ENCODE peak calls at places on chromosomes 12 and 14, in six cellular contexts. U is upper lobe of left lung; I is A549; T is tibial artery; Q is small intestine; E is CD4-positive, alpha-beta memory T cell. W is an unnamed sample.
A peak's percentile ranks its signal among the peaks of the same experiment; 100 is the strongest.

GRCh38 chr12:4272014-4272975 is 1.3 kb upstream of the CCND2 start:
- DNase-seq in Q (peak; percentile 93), I (no peak), E (peak; percentile 97), U (peak; percentile 80), T (peak; percentile 78), W (no peak)

GRCh38 chr14:104348741-104349140 is 210.4 kb downstream of the KIF26A start:
- DNase-seq in T (no peak), E (no peak), U (no peak), I (no peak), Q (no peak), W (no peak)

GRCh38 chr14:31992051-31992450 is 85.1 kb upstream of the ARHGAP5 start:
- DNase-seq in E (no peak), I (no peak), Q (peak; percentile 72), T (no peak), U (no peak), W (no peak)

GRCh38 chr12:55847033-55847432 is 4.3 kb upstream of the MMP19 start:
- DNase-seq in Q (no peak), T (peak; percentile 42), U (peak; percentile 63), I (no peak), E (no peak), W (no peak)

GRCh38 chr12:31362759-31363415 is 36.9 kb upstream of the SINHCAF start:
- DNase-seq in I (no peak), E (no peak), T (no peak), Q (peak; percentile 66), U (peak; percentile 26), W (no peak)

GRCh38 chr12:132190012-132190755 is 45.9 kb downstream of the NOC4L start:
- DNase-seq in Q (no peak), E (no peak), T (no peak), U (no peak), I (peak; percentile 39), W (no peak)

GRCh38 chr14:79426103-79426755 is 785.1 kb downstream of the DIO2 start:
- DNase-seq in E (no peak), I (no peak), T (no peak), U (no peak), Q (peak; percentile 66), W (no peak)

GRCh38 chr14:63180017-63180416 is 24.2 kb upstream of the RHOJ start:
- DNase-seq in E (no peak), I (no peak), U (no peak), Q (no peak), T (no peak), W (no peak)

GRCh38 chr14:70350078-70350477 is 9.4 kb downstream of the COX16 start:
- DNase-seq in E (no peak), U (no peak), Q (no peak), T (no peak), I (no peak), W (peak; percentile 9)

GRCh38 chr14:104215706-104216334 is 77.4 kb downstream of the KIF26A start:
- DNase-seq in I (no peak), U (no peak), T (no peak), Q (no peak), E (no peak), W (no peak)

GRCh38 chr12:94879542-94879941 is 124.0 kb downstream of the NDUFA12 start:
- DNase-seq in Q (no peak), I (no peak), U (no peak), T (no peak), E (no peak), W (no peak)

GRCh38 chr14:41137741-41138140 is 468.9 kb upstream of the LRFN5 start:
- DNase-seq in T (no peak), U (no peak), I (no peak), Q (no peak), E (no peak), W (no peak)

GRCh38 chr12:123041811-123042655 is 61.6 kb downstream of the ARL6IP4 start:
- DNase-seq in I (no peak), E (no peak), T (no peak), U (no peak), Q (no peak), W (no peak)

GRCh38 chr12:121239335-121239678 is 29.4 kb downstream of the P2RX4 start:
- DNase-seq in E (no peak), U (peak; percentile 51), I (no peak), Q (no peak), T (no peak), W (no peak)

GRCh38 chr12:124769166-124769530 is 94.5 kb downstream of the SCARB1 start:
- DNase-seq in U (no peak), E (no peak), T (no peak), I (no peak), Q (no peak), W (no peak)

GRCh38 chr12:3170423-3171194 is 93.4 kb downstream of the TSPAN9 start:
- DNase-seq in T (no peak), E (no peak), Q (no peak), I (peak; percentile 84), U (no peak), W (no peak)

GRCh38 chr12:31589896-31590729 is 823 bp downstream of the DENND5B start:
- DNase-seq in T (peak; percentile 69), E (no peak), U (peak; percentile 43), Q (peak; percentile 91), I (peak; percentile 62), W (no peak)

GRCh38 chr14:104109731-104110361 is 24.3 kb downstream of the ASPG start:
- DNase-seq in T (no peak), E (no peak), I (no peak), U (no peak), Q (no peak), W (no peak)

GRCh38 chr12:91562476-91562875 is 379.9 kb upstream of the DCN start:
- DNase-seq in T (no peak), E (no peak), U (no peak), Q (peak; percentile 54), I (no peak), W (no peak)

GRCh38 chr12:25283006-25283405 is 32.3 kb upstream of the KRAS start:
- DNase-seq in E (no peak), Q (no peak), T (no peak), U (no peak), I (no peak), W (no peak)

GRCh38 chr12:115752151-115752550 is 525.3 kb downstream of the MED13L start:
- DNase-seq in E (no peak), I (no peak), Q (no peak), T (no peak), U (no peak), W (no peak)

GRCh38 chr12:94582591-94582990 is 67.8 kb downstream of the TMCC3 start:
- DNase-seq in I (no peak), T (no peak), Q (no peak), U (no peak), E (no peak), W (no peak)

GRCh38 chr12:42921741-42922511 is 332.4 kb upstream of the PRICKLE1 start:
- DNase-seq in T (no peak), E (no peak), I (no peak), U (no peak), Q (no peak), W (no peak)

GRCh38 chr12:121939190-121939589 is 20.8 kb downstream of the CFAP251 start:
- DNase-seq in T (no peak), E (no peak), I (no peak), U (no peak), Q (peak; percentile 67), W (no peak)

GRCh38 chr14:60655898-60656754 is 6.8 kb upstream of the SIX1 start:
- DNase-seq in I (no peak), U (no peak), Q (no peak), T (no peak), E (no peak), W (no peak)

GRCh38 chr12:38823743-38824142 is 81.6 kb downstream of the CPNE8 start:
- DNase-seq in U (no peak), Q (no peak), T (no peak), I (no peak), E (no peak), W (no peak)

GRCh38 chr14:41817626-41818025 is 210.9 kb downstream of the LRFN5 start:
- DNase-seq in E (no peak), U (no peak), I (no peak), T (no peak), Q (no peak), W (no peak)

GRCh38 chr12:131007031-131007793 is 53.5 kb downstream of the ADGRD1 start:
- DNase-seq in Q (no peak), E (no peak), I (no peak), U (no peak), T (no peak), W (no peak)

GRCh38 chr12:57836442-57837375 is 9.8 kb downstream of the CTDSP2 start:
- DNase-seq in T (peak; percentile 78), I (no peak), Q (peak; percentile 38), E (peak; percentile 69), U (peak; percentile 76), W (no peak)
- H3K4me3 ChIP-seq in T (peak overlapping the region; percentile 33), I (no peak overlapping the region), Q (no peak overlapping the region), E (peak overlapping the region; percentile 23), U (no peak overlapping the region), W (no peak overlapping the region)

DNA sequence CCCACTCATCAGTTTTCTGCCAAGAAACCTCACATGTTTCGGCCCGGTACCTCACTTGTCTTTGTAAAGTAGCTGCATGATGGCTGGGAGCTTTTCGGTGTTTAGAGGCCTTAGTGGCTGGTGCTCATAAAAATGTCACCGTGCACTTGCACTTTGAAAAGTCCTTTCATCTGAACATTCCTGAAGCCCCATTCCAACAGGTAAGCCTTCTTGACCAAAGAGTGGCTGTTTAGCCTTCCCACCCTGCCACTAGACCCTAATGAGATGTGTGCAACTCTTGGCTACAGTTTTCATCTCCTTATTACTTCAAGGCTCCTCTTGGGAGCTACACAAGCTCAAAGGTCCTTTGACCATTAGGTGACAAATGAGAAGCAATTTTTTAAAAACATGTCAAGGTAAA is 135.2 kb downstream of the HMGA2 start:
- DNase-seq in T (no peak), E (no peak), Q (no peak), U (no peak), I (no peak), W (no peak)
- H3K4me3 ChIP-seq in T (no peak overlapping the region), E (no peak overlapping the region), Q (no peak overlapping the region), U (no peak overlapping the region), I (no peak overlapping the region), W (no peak overlapping the region)

GRCh38 chr14:85528080-85528881 is 1.7 kb upstream of the FLRT2 start:
- DNase-seq in U (no peak), Q (no peak), I (peak; percentile 56), T (peak; percentile 39), E (no peak), W (no peak)
- H3K4me3 ChIP-seq in U (peak overlapping the region; percentile 31), Q (no peak overlapping the region), I (peak overlapping the region; percentile 51), T (peak overlapping the region; percentile 56), E (no peak overlapping the region), W (no peak overlapping the region)

GRCh38 chr12:13135336-13136178 is 32.1 kb upstream of the GSG1 start:
- DNase-seq in Q (no peak), U (peak; percentile 94), E (no peak), T (peak; percentile 80), I (no peak), W (no peak)
- H3K4me3 ChIP-seq in Q (no peak overlapping the region), U (peak overlapping the region; percentile 16), E (no peak overlapping the region), T (no peak overlapping the region), I (no peak overlapping the region), W (no peak overlapping the region)

GRCh38 chr12:108732489-108732888 is 1.2 kb upstream of the CORO1C start:
- DNase-seq in U (no peak), Q (no peak), T (no peak), E (no peak), I (no peak), W (no peak)
- H3K4me3 ChIP-seq in U (peak overlapping the region; percentile 84), Q (no peak overlapping the region), T (peak overlapping the region; percentile 100), E (peak overlapping the region; percentile 91), I (peak overlapping the region; percentile 36), W (peak overlapping the region; percentile 32)

W was measured in iPS DF 6.9.